ENCODE peak calls at places on chromosomes 11 and 22, in six cellular contexts. P is fibroblast of villous mesenchyme, B is dorsolateral prefrontal cortex, D is choroid plexus epithelial cell, G is tibial artery, X is body of pancreas. Z is an unnamed sample.
A peak's percentile ranks its signal among the peaks of the same experiment; 100 is the strongest.

GRCh38 chr11:30789270-30789669 is 203.1 kb upstream of the MPPED2 start:
- DNase-seq in P (peak; percentile 71), B (no peak), D (peak; percentile 36), G (no peak), X (no peak), Z (peak; percentile 34)

GRCh38 chr11:106280041-106280440 is 202.6 kb downstream of the AASDHPPT start:
- DNase-seq in P (no peak), B (no peak), D (no peak), G (no peak), X (no peak), Z (no peak)

GRCh38 chr11:59175104-59175503 is 3.2 kb downstream of the DTX4 start:
- DNase-seq in P (no peak), B (no peak), D (no peak), G (no peak), X (no peak), Z (no peak)

GRCh38 chr11:130403301-130403804 is 25.1 kb downstream of the ADAMTS8 start:
- DNase-seq in P (peak; percentile 82), B (peak; percentile 51), D (peak; percentile 93), G (peak; percentile 87), X (peak; percentile 26), Z (peak; percentile 97)

GRCh38 chr22:26656896-26657851 is at the start of gene MIAT:
- DNase-seq in P (peak; percentile 30), B (peak; percentile 66), D (no peak), G (no peak), X (peak; percentile 23), Z (no peak)

GRCh38 chr11:5210376-5210885 is 9.9 kb upstream of the OR51V1 start:
- DNase-seq in P (no peak), B (no peak), D (no peak), G (no peak), X (no peak), Z (no peak)

GRCh38 chr11:45209904-45210699 is 63.7 kb downstream of the PRDM11 start:
- DNase-seq in P (peak; percentile 58), B (peak; percentile 71), D (peak; percentile 90), G (peak; percentile 94), X (peak; percentile 63), Z (peak; percentile 35)

GRCh38 chr22:19060356-19061009 is 61.7 kb downstream of the DGCR2 start:
- DNase-seq in P (peak; percentile 79), B (peak; percentile 41), D (peak; percentile 85), G (no peak), X (no peak), Z (peak; percentile 62)

GRCh38 chr11:125192194-125192593 is 27.6 kb downstream of the PKNOX2 start:
- DNase-seq in P (no peak), B (no peak), D (peak; percentile 24), G (no peak), X (peak; percentile 29), Z (no peak)

GRCh38 chr11:396511-396947 is 2.5 kb downstream of the PKP3 start:
- DNase-seq in P (peak; percentile 20), B (no peak), D (peak; percentile 36), G (no peak), X (no peak), Z (peak; percentile 37)

GRCh38 chr22:29617922-29618629 is 14.6 kb downstream of the NF2 start:
- DNase-seq in P (peak; percentile 67), B (no peak), D (peak; percentile 53), G (no peak), X (peak; percentile 41), Z (no peak)

GRCh38 chr11:11966826-11967668 is 41.4 kb downstream of the DKK3 start:
- DNase-seq in P (peak; percentile 44), B (peak; percentile 76), D (peak; percentile 51), G (peak; percentile 81), X (peak; percentile 84), Z (peak; percentile 37)

GRCh38 chr22:18954333-18954732 is 18.2 kb upstream of the PRODH start:
- DNase-seq in P (peak; percentile 40), B (no peak), D (peak; percentile 64), G (peak; percentile 74), X (peak; percentile 87), Z (peak; percentile 27)

GRCh38 chr11:72353861-72354260 is 80.5 kb downstream of the CLPB start:
- DNase-seq in P (peak; percentile 32), B (no peak), D (peak; percentile 30), G (no peak), X (peak; percentile 16), Z (peak; percentile 36)

GRCh38 chr11:114219559-114220349 is 76.4 kb upstream of the NNMT start:
- DNase-seq in P (peak; percentile 92), B (no peak), D (peak; percentile 86), G (no peak), X (no peak), Z (peak; percentile 98)

GRCh38 chr11:132992838-132993680 is 539.2 kb downstream of the OPCML start:
- DNase-seq in P (no peak), B (no peak), D (peak; percentile 23), G (no peak), X (no peak), Z (no peak)

DNA sequence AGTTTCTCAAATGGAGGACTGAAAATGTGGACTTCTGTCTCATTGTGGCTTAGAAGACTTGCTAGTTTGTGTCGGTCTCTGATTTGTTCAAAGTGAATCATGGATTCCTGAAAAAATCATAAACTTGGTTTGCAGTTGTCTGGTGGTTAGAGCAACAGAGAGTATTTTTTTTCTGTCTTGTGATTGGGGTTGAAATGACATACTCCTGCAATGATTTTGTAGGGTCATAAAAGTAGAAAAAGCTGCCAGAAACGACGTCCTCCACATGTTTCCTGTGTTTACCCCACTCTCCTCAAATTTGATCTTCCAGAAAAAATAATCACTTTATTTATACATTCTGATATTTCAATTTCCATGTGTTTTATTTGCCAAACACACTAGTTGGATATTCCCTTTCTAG is 219.2 kb upstream of the PGR start:
- DNase-seq in P (peak; percentile 81), B (no peak), D (no peak), G (no peak), X (no peak), Z (no peak)
- TF ChIP-seq CTCF in P (no peak), B (no peak), D (no peak), G (no peak), X (no peak), Z (no peak)

DNA sequence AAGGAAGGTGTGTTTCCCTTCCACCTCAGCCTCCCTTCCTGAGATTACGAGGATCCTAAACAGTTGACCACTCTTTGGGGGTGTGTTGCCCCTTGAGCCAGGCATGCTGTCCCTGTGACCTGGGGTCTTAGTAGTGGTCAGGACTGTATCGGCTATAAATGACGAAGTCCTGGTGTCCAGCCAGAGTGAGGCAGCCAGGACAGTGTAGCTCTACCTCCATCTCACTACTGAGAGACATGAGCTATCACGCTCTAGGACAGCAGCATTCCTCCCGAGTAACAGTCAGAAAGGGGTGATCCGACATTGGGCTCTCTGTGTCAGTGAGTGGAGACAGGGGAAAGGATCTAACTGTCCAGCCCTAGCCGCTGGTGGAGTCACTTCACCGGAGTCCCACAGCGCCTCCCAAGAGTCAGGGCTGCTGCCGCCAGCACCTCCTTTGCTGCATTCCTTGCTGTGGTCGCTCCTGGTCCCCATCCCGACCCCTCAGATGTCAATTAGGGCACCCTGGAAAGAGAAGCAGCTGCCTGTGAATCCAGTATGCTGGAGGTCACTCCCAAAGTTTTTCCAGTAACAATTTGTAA is 3.3 kb upstream of the B3GNT6 start:
- DNase-seq in P (no peak), B (no peak), D (no peak), G (no peak), X (no peak), Z (no peak)
- TF ChIP-seq CTCF in P (no peak), B (no peak), D (no peak), G (no peak), X (no peak), Z (no peak)

DNA sequence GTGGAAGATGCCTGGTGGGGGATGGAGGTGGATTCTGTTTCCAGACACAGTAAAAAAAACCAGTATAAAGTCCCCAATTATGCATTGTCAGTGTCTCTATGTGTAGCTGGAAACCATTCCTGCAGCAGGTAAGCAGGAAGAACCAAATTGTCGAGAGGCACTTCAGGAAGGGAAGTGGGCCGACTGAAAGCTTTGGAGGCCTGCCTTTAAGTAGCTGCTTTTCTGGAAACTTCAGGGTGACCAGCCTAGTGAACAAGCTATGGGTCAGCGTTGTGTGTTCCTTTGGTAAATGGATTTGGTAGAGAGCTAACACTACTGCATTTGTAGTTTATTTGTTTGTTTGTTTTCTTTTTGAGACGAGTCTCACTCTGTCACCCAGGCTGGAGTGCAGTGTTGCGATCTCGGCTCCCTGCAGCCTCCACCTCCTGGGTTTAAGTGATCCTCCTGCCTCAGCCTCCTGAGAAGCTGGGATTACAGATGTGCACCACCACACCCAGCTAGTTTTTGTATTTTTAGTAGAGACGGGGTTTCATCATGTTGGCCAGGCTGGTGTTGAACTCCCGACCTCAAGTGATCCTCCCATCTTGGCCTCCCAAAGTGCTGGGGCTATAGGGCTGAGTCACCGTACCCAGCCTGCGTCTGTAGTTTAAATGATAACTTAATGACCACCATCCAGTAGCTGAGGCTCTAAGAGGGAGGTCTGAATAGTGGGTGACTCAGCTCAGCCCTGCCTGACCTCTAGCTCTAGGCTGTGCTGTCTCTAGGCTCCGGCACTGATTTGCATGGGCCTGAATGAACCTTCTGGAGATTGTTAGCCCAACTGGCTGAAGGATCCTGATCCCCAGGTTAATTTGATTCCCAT is 12.8 kb downstream of the PTPRJ start:
- DNase-seq in P (peak; percentile 87), B (no peak), D (peak; percentile 83), G (no peak), X (no peak), Z (peak; percentile 94)
- TF ChIP-seq CTCF in P (no peak), B (no peak), D (no peak), G (no peak), X (no peak), Z (no peak)

GRCh38 chr11:126487711-126488110 is 132.2 kb downstream of the ST3GAL4 start:
- DNase-seq in P (no peak), B (no peak), D (no peak), G (no peak), X (no peak), Z (no peak)

GRCh38 chr11:126483796-126484195 is 128.3 kb downstream of the ST3GAL4 start:
- DNase-seq in P (no peak), B (no peak), D (no peak), G (no peak), X (no peak), Z (no peak)

GRCh38 chr11:126484266-126484665 is 128.8 kb downstream of the ST3GAL4 start:
- DNase-seq in P (peak; percentile 83), B (no peak), D (peak; percentile 72), G (no peak), X (no peak), Z (peak; percentile 46)

GRCh38 chr11:126485986-126486635 is 130.6 kb downstream of the ST3GAL4 start:
- DNase-seq in P (no peak), B (no peak), D (no peak), G (no peak), X (no peak), Z (no peak)

DNA sequence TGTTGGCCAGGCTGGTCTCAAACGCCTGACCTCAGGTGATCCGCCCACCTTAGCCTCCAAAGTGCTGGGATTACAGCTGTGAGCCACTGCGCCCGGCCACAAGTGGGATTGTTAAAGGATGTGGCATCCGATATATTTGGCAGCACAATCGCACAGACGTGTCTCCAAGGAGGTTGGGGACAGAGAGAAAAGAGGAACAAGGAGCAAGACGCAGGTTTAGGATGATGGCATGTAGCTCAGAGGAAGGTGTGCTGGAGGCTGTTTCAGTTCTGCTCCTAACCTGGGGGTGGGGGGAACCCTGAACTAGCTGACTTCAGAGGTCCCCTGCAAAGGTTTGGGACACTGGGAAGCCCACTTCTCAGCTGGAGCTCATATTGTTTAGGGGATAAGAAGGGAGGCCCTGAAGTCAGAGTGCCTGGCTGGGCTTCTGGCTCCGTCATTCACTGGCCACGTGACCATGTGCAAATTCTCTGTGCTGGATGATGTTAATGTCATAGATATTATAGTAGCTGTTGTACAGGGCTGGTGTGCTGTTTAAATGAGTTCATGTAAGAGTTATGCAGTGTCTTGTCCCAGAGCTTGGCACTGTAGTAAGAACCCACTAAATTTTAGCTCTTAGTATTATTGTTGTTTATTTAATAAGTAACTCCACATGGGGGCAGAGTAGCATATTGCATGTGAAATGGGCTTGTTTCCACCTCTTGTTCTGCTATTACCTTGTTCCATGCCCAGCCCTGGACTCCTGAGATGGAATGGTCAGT is 129.7 kb downstream of the ST3GAL4 start:
- DNase-seq in P (peak; percentile 22), B (no peak), D (peak; percentile 49), G (no peak), X (no peak), Z (peak; percentile 49)
- TF ChIP-seq CTCF in P (peak; percentile 8), B (no peak), D (peak; percentile 26), G (no peak), X (no peak), Z (peak; percentile 15)